ENCODE peak calls at places on chromosomes 2 and 18, in eight cellular contexts. L is CD8-positive, alpha-beta memory T cell; N is heart right ventricle; Z is colonic mucosa; F is adrenal gland; H is heart left ventricle; T is K562; E is WERI-Rb-1. J is an unnamed sample.
A peak's percentile ranks its signal among the peaks of the same experiment; 100 is the strongest.

GRCh38 chr18:75201936-75202335 is 7.0 kb downstream of the PTGR3 start:
- DNase-seq in L (no peak), N (no peak), Z (no peak), F (no peak), H (no peak), T (no peak), E (no peak), J (no peak)

GRCh38 chr2:85754313-85755095 is 713 bp downstream of the ATOH8 start:
- DNase-seq in L (peak; percentile 21), N (peak; percentile 45), Z (no peak), F (peak; percentile 31), H (no peak), T (peak; percentile 45), E (peak; percentile 36), J (peak; percentile 32)

GRCh38 chr2:59398081-59398480 is 1155.4 kb downstream of the BCL11A start:
- DNase-seq in L (no peak), N (no peak), Z (no peak), F (no peak), H (no peak), T (no peak), E (no peak), J (no peak)

GRCh38 chr2:236574000-236574399 is 4.4 kb downstream of the ACKR3 start:
- DNase-seq in L (no peak), N (no peak), Z (no peak), F (no peak), H (no peak), T (no peak), E (no peak), J (no peak)

GRCh38 chr18:62420151-62420512 is 95.0 kb downstream of the TNFRSF11A start:
- DNase-seq in L (no peak), N (no peak), Z (peak; percentile 74), F (no peak), H (no peak), T (peak; percentile 11), E (no peak), J (peak; percentile 45)

GRCh38 chr2:2832657-2833056 is 501.6 kb upstream of the MYT1L start:
- DNase-seq in L (no peak), N (no peak), Z (peak; percentile 1), F (no peak), H (no peak), T (no peak), E (no peak), J (no peak)

GRCh38 chr2:85811173-85811849 is 57.5 kb downstream of the ATOH8 start:
- DNase-seq in L (no peak), N (peak; percentile 51), Z (peak; percentile 76), F (no peak), H (peak; percentile 75), T (no peak), E (no peak), J (peak; percentile 60)

GRCh38 chr2:3728104-3729054 is 25.0 kb downstream of the DCDC2C start:
- DNase-seq in L (no peak), N (no peak), Z (no peak), F (no peak), H (no peak), T (peak; percentile 46), E (no peak), J (no peak)

GRCh38 chr2:54635554-54636152 is 87.8 kb upstream of the EML6 start:
- DNase-seq in L (no peak), N (no peak), Z (no peak), F (no peak), H (no peak), T (no peak), E (no peak), J (no peak)

GRCh38 chr2:234273887-234274584 is 222.8 kb downstream of the ARL4C start:
- DNase-seq in L (no peak), N (no peak), Z (no peak), F (no peak), H (no peak), T (no peak), E (no peak), J (no peak)

GRCh38 chr18:3994061-3994687 is 460.9 kb downstream of the DLGAP1 start:
- DNase-seq in L (no peak), N (no peak), Z (no peak), F (no peak), H (no peak), T (no peak), E (no peak), J (no peak)

GRCh38 chr18:63970803-63971191 is 916 bp downstream of the SERPINB8 start:
- DNase-seq in L (no peak), N (peak; percentile 53), Z (peak; percentile 66), F (peak; percentile 36), H (peak; percentile 39), T (no peak), E (peak; percentile 48), J (peak; percentile 70)
- H3K27me3 ChIP-seq in L (no peaks in the 10 kb centered on the region), N (no peaks in the 10 kb centered on the region), Z (no peaks in the 10 kb centered on the region), F (no peaks in the 10 kb centered on the region), H (no peaks in the 10 kb centered on the region), T (no peaks in the 10 kb centered on the region), E (no peaks in the 10 kb centered on the region), J (no peaks in the 10 kb centered on the region)

GRCh38 chr18:71362140-71362539 is 1073.3 kb downstream of the SOCS6 start:
- DNase-seq in L (no peak), N (no peak), Z (no peak), F (no peak), H (no peak), T (no peak), E (no peak), J (no peak)
- H3K9me3 ChIP-seq in L (peaks cover 4% of the 10 kb centered on the region), N (peaks cover 10% of the 10 kb centered on the region), Z (no peaks in the 10 kb centered on the region), F (no peaks in the 10 kb centered on the region), H (peaks cover 33% of the 10 kb centered on the region), T (no peaks in the 10 kb centered on the region), E (no peaks in the 10 kb centered on the region), J (peaks cover 7% of the 10 kb centered on the region)

DNA sequence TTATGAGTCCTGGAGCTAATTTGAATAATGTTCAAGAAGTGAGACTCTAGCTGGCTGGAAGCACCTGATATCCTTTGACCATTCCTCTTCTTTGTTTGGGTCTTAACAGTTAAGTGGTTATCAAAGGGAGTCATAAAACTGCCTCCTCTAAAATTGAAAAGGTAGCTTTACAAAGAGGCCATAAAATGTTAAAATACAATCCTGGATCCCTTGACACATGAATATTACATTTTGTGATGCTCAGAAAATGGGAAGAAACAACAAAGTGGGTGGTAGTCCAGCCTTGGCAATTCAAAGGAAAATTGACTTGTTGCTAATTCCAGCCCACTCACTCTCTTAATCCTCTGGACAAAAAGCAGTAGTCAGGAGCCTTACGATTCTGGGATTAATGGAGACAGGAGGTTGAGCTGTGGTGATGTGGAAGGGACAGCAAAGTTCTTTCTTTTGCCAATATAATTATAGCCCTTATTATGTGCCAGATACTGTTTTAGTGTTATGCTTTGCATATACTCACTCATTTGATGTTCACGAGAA is 339.2 kb downstream of the PDE11A start:
- DNase-seq in L (no peak), N (no peak), Z (no peak), F (no peak), H (no peak), T (no peak), E (no peak), J (no peak)
- H3K27me3 ChIP-seq in L (no peaks in the 10 kb centered on the region), N (no peaks in the 10 kb centered on the region), Z (no peaks in the 10 kb centered on the region), F (no peaks in the 10 kb centered on the region), H (no peaks in the 10 kb centered on the region), T (no peaks in the 10 kb centered on the region), E (no peaks in the 10 kb centered on the region), J (no peaks in the 10 kb centered on the region)

GRCh38 chr2:19611491-19612332 is 253.3 kb upstream of the OSR1 start:
- DNase-seq in L (no peak), N (no peak), Z (no peak), F (no peak), H (no peak), T (no peak), E (no peak), J (peak; percentile 10)

GRCh38 chr2:19614066-19614465 is 255.6 kb upstream of the OSR1 start:
- DNase-seq in L (no peak), N (no peak), Z (no peak), F (no peak), H (no peak), T (no peak), E (no peak), J (no peak)

GRCh38 chr2:19617251-19617650 is 258.8 kb upstream of the OSR1 start:
- DNase-seq in L (no peak), N (no peak), Z (no peak), F (no peak), H (no peak), T (no peak), E (peak; percentile 68), J (no peak)
- H3K9me3 ChIP-seq in L (no peaks in the 10 kb centered on the region), N (peaks cover 17% of the 10 kb centered on the region), Z (no peaks in the 10 kb centered on the region), F (no peaks in the 10 kb centered on the region), H (peaks cover 36% of the 10 kb centered on the region), T (no peaks in the 10 kb centered on the region), E (peaks cover 39% of the 10 kb centered on the region), J (peaks cover 18% of the 10 kb centered on the region)

GRCh38 chr2:112636605-112637288 is 9.0 kb upstream of the SLC20A1 start:
- DNase-seq in L (no peak), N (no peak), Z (no peak), F (no peak), H (no peak), T (no peak), E (no peak), J (peak; percentile 18)
- H3K27me3 ChIP-seq in L (no peaks in the 10 kb centered on the region), N (no peaks in the 10 kb centered on the region), Z (no peaks in the 10 kb centered on the region), F (no peaks in the 10 kb centered on the region), H (no peaks in the 10 kb centered on the region), T (no peaks in the 10 kb centered on the region), E (no peaks in the 10 kb centered on the region), J (no peaks in the 10 kb centered on the region)

DNA sequence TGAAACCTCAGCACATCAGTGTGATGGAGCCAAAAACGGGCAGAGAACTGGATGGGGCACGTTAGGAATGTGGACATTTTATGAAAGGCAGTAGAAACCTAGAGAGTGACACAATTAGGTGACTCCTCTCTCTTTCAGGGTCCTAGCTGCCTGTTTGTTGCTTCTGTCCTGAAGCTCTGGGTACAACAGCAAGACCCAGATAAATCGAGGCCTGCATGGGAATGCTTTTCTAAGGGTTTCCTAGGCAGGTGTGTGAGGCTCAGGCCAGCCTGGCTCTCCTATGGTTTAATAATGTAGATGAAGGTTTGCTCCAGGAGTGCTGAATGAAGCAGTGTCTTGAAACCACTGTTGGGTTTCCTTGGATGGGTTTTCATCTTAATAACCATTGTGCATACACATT is 517.1 kb upstream of the RAB6C start:
- DNase-seq in L (no peak), N (no peak), Z (no peak), F (no peak), H (no peak), T (no peak), E (no peak), J (no peak)
- H3K9me3 ChIP-seq in L (no peaks in the 10 kb centered on the region), N (no peaks in the 10 kb centered on the region), Z (no peaks in the 10 kb centered on the region), F (no peaks in the 10 kb centered on the region), H (no peaks in the 10 kb centered on the region), T (no peaks in the 10 kb centered on the region), E (no peaks in the 10 kb centered on the region), J (no peaks in the 10 kb centered on the region)

GRCh38 chr2:118209727-118210126 is 121.5 kb downstream of the INSIG2 start:
- DNase-seq in L (no peak), N (no peak), Z (no peak), F (no peak), H (no peak), T (no peak), E (no peak), J (no peak)

GRCh38 chr2:118202707-118203303 is 114.5 kb downstream of the INSIG2 start:
- DNase-seq in L (peak; percentile 34), N (no peak), Z (no peak), F (no peak), H (no peak), T (peak; percentile 49), E (peak; percentile 35), J (peak; percentile 34)

DNA sequence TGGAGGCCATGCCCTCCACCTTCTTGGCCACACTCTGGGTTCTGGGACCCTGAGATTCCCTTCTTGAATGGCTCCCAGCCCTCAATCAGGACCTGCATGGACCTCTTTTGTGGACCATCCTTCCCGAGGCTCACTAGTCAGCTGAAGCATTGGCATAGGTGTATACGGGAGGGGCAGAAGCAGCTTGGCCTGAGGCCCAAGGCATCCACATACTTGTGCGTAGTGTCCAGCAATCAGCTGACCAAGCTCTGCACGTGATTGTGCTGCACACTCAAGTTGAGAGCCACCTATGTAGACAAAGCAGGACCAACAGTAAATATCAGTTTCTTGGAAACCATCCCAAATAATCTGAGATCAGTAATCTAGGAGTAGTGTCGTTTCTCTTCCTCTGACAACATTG is 119.6 kb downstream of the INSIG2 start:
- DNase-seq in L (no peak), N (no peak), Z (no peak), F (no peak), H (no peak), T (no peak), E (no peak), J (no peak)
- H3K27me3 ChIP-seq in L (no peaks in the 10 kb centered on the region), N (peaks cover 61% of the 10 kb centered on the region), Z (no peaks in the 10 kb centered on the region), F (no peaks in the 10 kb centered on the region), H (peaks cover 13% of the 10 kb centered on the region), T (peaks cover 7% of the 10 kb centered on the region), E (peaks cover 76% of the 10 kb centered on the region), J (peaks cover 54% of the 10 kb centered on the region)

J was measured in transverse colon.